ENCODE peak calls at places on chromosome 15, in five cellular contexts. V is heart left ventricle; E is NCI-H1092 treated with DMSO at 0.1 percent for 48 hours; I is NCI-H1105 treated with DMSO at 0.1 percent for 48 hours; U is activated CD4-positive, alpha-beta T cell treated with anti-CD3 and anti-CD28 coated beads for 4 hours. F is an unnamed sample.

GRCh38 chr15:78162038-78162437 is 12.9 kb downstream of the IDH3A start:
- DNase-seq in I (no peak), U (peak; percentile 42), V (no peak), E (no peak), F (no peak)

GRCh38 chr15:38130200-38130567 is 122.5 kb upstream of the SPRED1 start:
- DNase-seq in V (no peak), E (no peak), U (no peak), I (no peak), F (no peak)

GRCh38 chr15:65277015-65277414 is 9.7 kb downstream of the PARP16 start:
- DNase-seq in E (no peak), I (no peak), V (no peak), U (no peak), F (no peak)

GRCh38 chr15:43277901-43278300 is 11.2 kb upstream of the TGM5 start:
- DNase-seq in V (no peak), U (no peak), E (no peak), I (no peak), F (no peak)

GRCh38 chr15:84953136-84953535 is 28.5 kb upstream of the PDE8A start:
- DNase-seq in I (no peak), U (no peak), E (no peak), V (no peak), F (no peak)

GRCh38 chr15:90869601-90870353 is 1.4 kb downstream of the FURIN start:
- DNase-seq in E (no peak), I (no peak), V (peak; percentile 89), U (peak; percentile 52), F (peak; percentile 88)

GRCh38 chr15:78715930-78716329 is 74.9 kb upstream of the CHRNB4 start:
- DNase-seq in V (no peak), U (no peak), E (no peak), I (no peak), F (no peak)

GRCh38 chr15:43292375-43293078 is 25.8 kb upstream of the TGM5 start:
- DNase-seq in E (no peak), V (no peak), U (no peak), I (no peak), F (no peak)

F was measured in thyroid gland.